ENCODE peak calls at places on chromosomes 11 and 22, in six cellular contexts. L is HCT116, V is PC-9, S is neural progenitor cell, Z is lower lobe of right lung, H is thyroid gland. U is an unnamed sample. For H3K9me3, the result is how much of the 10 kb centered on the place peaks cover.

GRCh38 chr11:96207459-96208449 is 135.2 kb downstream of the MAML2 start:
- DNase-seq in L (no peak), V (peak), S (no peak), Z (no peak), H (no peak), U (no peak)

GRCh38 chr11:12862761-12863469 is 146.2 kb upstream of the RASSF10 start:
- DNase-seq in L (no peak), V (no peak), S (peak), Z (no peak), H (peak), U (peak)

GRCh38 chr11:34359548-34359891 is 1.7 kb upstream of the ABTB2 start:
- DNase-seq in L (peak), V (no peak), S (peak), Z (no peak), H (no peak), U (no peak)

GRCh38 chr22:30855677-30856518 is 112.7 kb downstream of the MORC2 start:
- DNase-seq in L (no peak), V (no peak), S (no peak), Z (no peak), H (no peak), U (no peak)

GRCh38 chr11:68657021-68657780 is 27.1 kb upstream of the GAL start:
- DNase-seq in L (no peak), V (no peak), S (no peak), Z (no peak), H (no peak), U (no peak)

GRCh38 chr11:93814966-93815633 is 31.0 kb downstream of the MED17 start:
- DNase-seq in L (no peak), V (no peak), S (no peak), Z (no peak), H (no peak), U (no peak)

GRCh38 chr11:396948-397548 is 3.0 kb downstream of the PKP3 start:
- DNase-seq in L (no peak), V (no peak), S (no peak), Z (peak), H (no peak), U (peak)

GRCh38 chr22:39471421-39472141 is 14.8 kb downstream of the MGAT3 start:
- DNase-seq in L (no peak), V (peak), S (peak), Z (no peak), H (no peak), U (peak)

GRCh38 chr22:46738961-46739870 is 1.2 kb upstream of the CERK start:
- DNase-seq in L (peak), V (peak), S (peak), Z (no peak), H (peak), U (no peak)

GRCh38 chr11:35632301-35632700 is 14.0 kb downstream of the FJX1 start:
- DNase-seq in L (no peak), V (no peak), S (no peak), Z (no peak), H (no peak), U (no peak)

GRCh38 chr11:133842053-133842452 is 3.3 kb downstream of the SPATA19 start:
- DNase-seq in L (no peak), V (no peak), S (no peak), Z (no peak), H (no peak), U (no peak)

GRCh38 chr11:129910360-129910759 is 15.0 kb upstream of the NFRKB start:
- DNase-seq in L (no peak), V (no peak), S (peak), Z (no peak), H (no peak), U (peak)

GRCh38 chr11:119342023-119342300 is 1.3 kb upstream of the C1QTNF5 start:
- DNase-seq in L (no peak), V (no peak), S (no peak), Z (no peak), H (no peak), U (no peak)

GRCh38 chr22:18974477-18975180 is 38.5 kb upstream of the PRODH start:
- DNase-seq in L (no peak), V (no peak), S (no peak), Z (no peak), H (no peak), U (no peak)

GRCh38 chr22:29914165-29914564 is 31.2 kb downstream of the MTMR3 start:
- DNase-seq in L (no peak), V (peak), S (no peak), Z (no peak), H (no peak), U (peak)

GRCh38 chr11:8098879-8099278 is 17.9 kb downstream of the TUB start:
- DNase-seq in L (no peak), V (no peak), S (no peak), Z (no peak), H (no peak), U (no peak)

GRCh38 chr11:67648140-67648795 is 2.3 kb downstream of the ACY3 start:
- DNase-seq in L (peak), V (peak), S (peak), Z (no peak), H (no peak), U (peak)

GRCh38 chr11:130418756-130419155 is 9.7 kb downstream of the ADAMTS8 start:
- DNase-seq in L (no peak), V (no peak), S (no peak), Z (no peak), H (no peak), U (no peak)

GRCh38 chr11:120244476-120244875 is 4.5 kb downstream of the POU2F3 start:
- DNase-seq in L (no peak), V (no peak), S (no peak), Z (no peak), H (no peak), U (no peak)

GRCh38 chr11:16809901-16810668 is 71.6 kb downstream of the C11orf58 start:
- DNase-seq in L (no peak), V (peak), S (no peak), Z (no peak), H (peak), U (no peak)

GRCh38 chr11:125188021-125188420 is 23.5 kb downstream of the PKNOX2 start:
- DNase-seq in L (no peak), V (no peak), S (no peak), Z (no peak), H (no peak), U (no peak)

GRCh38 chr11:125250316-125250870 is 85.8 kb downstream of the PKNOX2 start:
- DNase-seq in L (no peak), V (no peak), S (peak), Z (no peak), H (no peak), U (no peak)

GRCh38 chr11:111454561-111455192 is 57.5 kb downstream of the BTG4 start:
- DNase-seq in L (no peak), V (no peak), S (peak), Z (no peak), H (peak), U (peak)

GRCh38 chr22:23305321-23305910 is 125.1 kb downstream of the BCR start:
- DNase-seq in L (no peak), V (no peak), S (no peak), Z (peak), H (no peak), U (peak)

GRCh38 chr22:43113516-43114251 is 3.1 kb downstream of the BIK start:
- DNase-seq in L (no peak), V (peak), S (no peak), Z (peak), H (no peak), U (no peak)

GRCh38 chr11:45928535-45929215 is 6.2 kb downstream of the LARGE2 start:
- DNase-seq in L (no peak), V (no peak), S (no peak), Z (no peak), H (no peak), U (no peak)

GRCh38 chr11:17472467-17472866 is 4.2 kb downstream of the ABCC8 start:
- DNase-seq in L (no peak), V (no peak), S (peak), Z (no peak), H (no peak), U (no peak)

GRCh38 chr11:86784247-86784681 is 16.1 kb upstream of the PRSS23 start:
- DNase-seq in L (no peak), V (no peak), S (no peak), Z (no peak), H (no peak), U (no peak)

GRCh38 chr22:19523240-19524169 is 705 bp downstream of the CLDN5 start:
- DNase-seq in L (no peak), V (no peak), S (peak), Z (no peak), H (no peak), U (peak)

GRCh38 chr11:15688351-15688792 is 573.6 kb downstream of the INSC start:
- DNase-seq in L (no peak), V (no peak), S (no peak), Z (no peak), H (no peak), U (peak)

GRCh38 chr11:62976109-62976508 is 8.7 kb downstream of the SLC22A6 start:
- DNase-seq in L (peak), V (no peak), S (no peak), Z (no peak), H (no peak), U (no peak)

GRCh38 chr11:113675003-113675471 is 31.1 kb downstream of the TMPRSS5 start:
- DNase-seq in L (no peak), V (no peak), S (no peak), Z (no peak), H (no peak), U (peak)

GRCh38 chr11:35622070-35622469 is 3.8 kb downstream of the FJX1 start:
- DNase-seq in L (no peak), V (peak), S (peak), Z (no peak), H (no peak), U (peak)

GRCh38 chr11:115181480-115181879 is 322.7 kb downstream of the CADM1 start:
- DNase-seq in L (no peak), V (no peak), S (no peak), Z (no peak), H (peak), U (no peak)

GRCh38 chr22:27416553-27417427 is 384.8 kb downstream of the MN1 start:
- DNase-seq in L (no peak), V (peak), S (peak), Z (no peak), H (no peak), U (peak)

GRCh38 chr11:101618691-101619090 is 34.9 kb upstream of the TRPC6 start:
- DNase-seq in L (no peak), V (no peak), S (no peak), Z (no peak), H (no peak), U (no peak)

GRCh38 chr11:72373163-72373562 is 61.2 kb downstream of the CLPB start:
- DNase-seq in L (no peak), V (no peak), S (no peak), Z (peak), H (peak), U (no peak)

GRCh38 chr11:63680842-63681207 is 475 bp upstream of the RTN3 start:
- DNase-seq in L (no peak), V (peak), S (no peak), Z (no peak), H (no peak), U (no peak)

GRCh38 chr22:48855593-48856307 is 971.9 kb downstream of the BRD1 start:
- DNase-seq in L (no peak), V (no peak), S (no peak), Z (no peak), H (no peak), U (no peak)

GRCh38 chr22:48855013-48855412 is 972.7 kb downstream of the BRD1 start:
- DNase-seq in L (no peak), V (no peak), S (no peak), Z (no peak), H (no peak), U (no peak)

GRCh38 chr22:48856308-48856615 is 971.4 kb downstream of the BRD1 start:
- DNase-seq in L (no peak), V (no peak), S (no peak), Z (no peak), H (no peak), U (no peak)

GRCh38 chr22:48851933-48852549 is 975.6 kb downstream of the BRD1 start:
- DNase-seq in L (no peak), V (no peak), S (no peak), Z (no peak), H (no peak), U (no peak)

DNA sequence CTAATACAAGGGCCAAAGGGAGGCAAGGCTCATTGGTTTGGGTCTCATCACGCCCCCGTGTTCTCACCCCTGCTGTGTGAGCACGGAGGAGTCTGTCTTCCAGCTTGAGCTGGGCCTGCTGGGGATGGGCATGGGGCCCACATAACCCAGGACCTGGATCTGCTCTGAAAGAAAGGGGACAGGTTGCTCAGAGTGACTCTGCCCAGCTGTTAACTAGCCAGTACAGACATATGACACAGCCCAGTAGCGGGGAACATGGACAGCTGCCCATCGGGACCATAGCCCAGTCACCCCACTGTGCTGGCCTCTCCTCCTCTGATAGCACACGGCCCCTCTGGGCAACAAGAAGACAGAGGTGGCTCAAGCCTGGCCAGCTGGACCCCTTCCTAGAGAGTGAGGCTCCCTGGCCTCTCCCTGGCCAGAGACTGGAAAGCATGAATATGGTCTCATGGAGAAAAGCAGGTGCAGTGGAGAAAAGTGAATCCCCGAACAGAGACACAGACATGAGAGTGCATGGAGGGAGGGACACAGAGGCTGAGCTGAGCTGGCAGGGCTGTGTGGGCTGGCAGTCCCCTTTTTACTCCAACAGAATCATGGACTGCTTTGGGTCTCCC is 973.9 kb downstream of the BRD1 start:
- DNase-seq in L (no peak), V (no peak), S (no peak), Z (no peak), H (no peak), U (no peak)
- H3K9me3 ChIP-seq in L (under half), V (under half), S (under half), Z (under half), H (under half), U (under half)

GRCh38 chr11:128496684-128497056 is 90.7 kb downstream of the ETS1 start:
- DNase-seq in L (no peak), V (peak), S (no peak), Z (no peak), H (no peak), U (no peak)

GRCh38 chr11:128493570-128493965 is 93.8 kb downstream of the ETS1 start:
- DNase-seq in L (no peak), V (no peak), S (no peak), Z (no peak), H (no peak), U (no peak)

GRCh38 chr11:128496249-128496648 is 91.1 kb downstream of the ETS1 start:
- DNase-seq in L (no peak), V (no peak), S (no peak), Z (no peak), H (no peak), U (no peak)

GRCh38 chr11:128492903-128493569 is 94.3 kb downstream of the ETS1 start:
- DNase-seq in L (no peak), V (no peak), S (no peak), Z (no peak), H (no peak), U (peak)

DNA sequence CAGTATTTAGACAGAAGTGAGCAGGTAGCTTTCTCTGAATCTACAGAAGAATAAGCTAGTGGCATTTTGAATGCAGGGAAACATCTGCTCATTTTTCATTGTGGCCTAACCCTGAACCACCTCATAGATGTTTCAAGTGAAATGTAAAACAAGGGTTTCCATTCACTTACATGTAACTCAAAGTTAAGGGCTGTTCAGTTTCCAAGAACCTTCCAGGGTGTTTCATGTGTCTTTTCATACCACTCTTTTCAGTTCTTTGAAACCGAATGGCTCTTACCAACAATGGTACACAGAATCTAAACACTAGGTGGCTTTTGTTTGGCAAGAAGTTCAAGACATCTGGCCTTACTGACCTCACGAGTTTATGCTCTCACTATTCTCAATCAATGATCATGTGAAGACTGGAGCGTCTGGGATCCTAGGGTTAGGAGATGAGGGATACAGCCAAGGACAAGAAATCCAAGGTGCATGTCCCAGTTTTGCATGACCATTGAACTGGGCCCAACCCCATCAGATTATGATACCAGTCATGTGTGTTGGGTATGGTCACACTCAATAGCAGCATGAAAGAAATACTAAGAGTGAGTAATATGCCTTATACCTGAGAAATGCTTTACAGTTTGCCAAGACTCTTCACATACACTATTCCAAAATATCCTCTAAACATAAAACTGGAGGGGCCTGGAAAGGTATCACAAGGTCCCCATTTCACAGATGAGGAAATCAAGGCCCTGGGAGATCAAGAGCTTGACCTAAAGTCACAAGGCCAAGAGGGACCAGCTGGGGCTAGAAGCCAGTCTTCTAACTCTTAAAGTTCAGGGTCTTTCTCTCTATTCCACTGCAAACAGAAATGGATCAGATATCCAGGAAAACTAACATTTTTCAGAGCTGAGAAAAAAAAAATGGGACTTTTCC is 92.7 kb downstream of the ETS1 start:
- DNase-seq in L (no peak), V (no peak), S (no peak), Z (no peak), H (no peak), U (no peak)
- TF ChIP-seq CTCF in L (no peak), V (no peak), S (no peak), Z (no peak), H (no peak), U (no peak)

GRCh38 chr11:1920128-1920908 is 815 bp downstream of the TNNT3 start:
- DNase-seq in L (no peak), V (no peak), S (peak), Z (no peak), H (no peak), U (no peak)
- H3K27ac ChIP-seq in L (no peak), V (no peak), S (no peak), Z (no peak), H (no peak), U (no peak)

GRCh38 chr22:48858856-48859255 is 968.8 kb downstream of the BRD1 start:
- DNase-seq in L (no peak), V (no peak), S (no peak), Z (no peak), H (no peak), U (no peak)
- H3K9me3 ChIP-seq in L (under half), V (under half), S (under half), Z (under half), H (under half), U (under half)

GRCh38 chr11:5611627-5612026 is 13.2 kb upstream of the TRIM34 start:
- DNase-seq in L (peak), V (no peak), S (peak), Z (no peak), H (no peak), U (no peak)
- TF ChIP-seq CTCF in L (peak), V (no peak), S (peak), Z (no peak), H (no peak), U (no peak)

DNA sequence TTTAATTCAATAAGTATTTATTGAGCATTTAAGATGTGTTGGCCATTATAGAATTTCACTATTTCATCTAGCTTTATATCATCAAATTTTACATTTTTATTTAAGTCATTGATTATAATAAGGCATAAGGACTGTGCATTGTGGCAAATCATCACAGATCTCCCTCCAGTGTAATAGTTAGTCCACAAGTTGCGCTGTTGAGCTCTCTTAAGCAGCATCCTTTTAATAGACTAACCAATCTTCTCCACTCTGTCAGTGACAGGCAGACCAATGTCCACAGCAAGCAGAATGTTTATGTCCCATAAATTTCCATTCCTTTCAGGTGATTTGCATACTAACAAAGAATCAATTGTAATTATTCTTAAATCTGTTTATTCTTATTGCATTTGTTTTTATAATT is 595.3 kb upstream of the CCDC90B start:
- DNase-seq in L (no peak), V (no peak), S (no peak), Z (no peak), H (no peak), U (no peak)
- H3K27ac ChIP-seq in L (no peak), V (no peak), S (no peak), Z (no peak), H (no peak), U (no peak)

DNA sequence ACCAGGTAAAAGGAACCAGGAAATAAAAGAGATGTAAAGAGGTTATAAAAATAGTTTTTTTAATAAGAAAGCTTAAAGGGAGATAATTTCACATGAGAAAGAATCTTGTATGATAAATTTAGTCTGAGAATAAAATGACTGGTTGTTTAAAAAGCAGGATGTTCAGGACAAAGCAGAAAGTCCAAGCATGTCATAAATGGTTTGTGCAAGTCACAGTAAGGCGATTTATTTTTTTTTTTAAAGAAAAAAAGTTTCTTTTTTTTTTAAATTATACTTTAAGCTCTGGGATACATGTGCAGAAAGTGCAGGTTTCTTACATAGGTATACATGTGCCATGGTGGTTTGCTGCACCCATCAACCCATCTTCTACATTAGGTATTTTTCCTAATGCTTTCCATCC is 30.8 kb downstream of the GLYATL2 start:
- DNase-seq in L (peak), V (no peak), S (peak), Z (no peak), H (no peak), U (no peak)
- H3K9me3 ChIP-seq in L (under half), V (under half), S (under half), Z (under half), H (under half), U (under half)

GRCh38 chr11:47436726-47437125 is 10.5 kb upstream of the PSMC3 start:
- DNase-seq in L (no peak), V (no peak), S (no peak), Z (no peak), H (no peak), U (no peak)
- TF ChIP-seq CTCF in L (no peak), V (no peak), S (no peak), Z (no peak), H (no peak), U (no peak)